ENCODE peak calls at places on chromosomes 13 and 19, in four cellular contexts. D, Q, A and F are unnamed samples.

GRCh38 chr13:51767100-51767499 is 36.9 kb downstream of the DHRS12 start:
- DNase-seq in Q (no peak), D (no peak), A (no peak), F (no peak)

GRCh38 chr13:111470933-111471332 is 150.5 kb downstream of the TEX29 start:
- DNase-seq in Q (no peak), A (no peak), D (no peak), F (no peak)

GRCh38 chr13:47826481-47826880 is 174.6 kb downstream of the SUCLA2 start:
- DNase-seq in Q (no peak), A (no peak), D (peak), F (no peak)

GRCh38 chr13:22693691-22694090 is 487.1 kb upstream of the SGCG start:
- DNase-seq in Q (no peak), D (no peak), A (no peak), F (no peak)

GRCh38 chr19:45881082-45881908 is 4.6 kb downstream of the IRF2BP1 start:
- DNase-seq in A (no peak), D (no peak), Q (peak), F (no peak)

GRCh38 chr13:80036845-80037504 is 304.0 kb downstream of the SPRY2 start:
- DNase-seq in Q (no peak), A (no peak), D (no peak), F (no peak)

GRCh38 chr19:48867119-48867921 is 1.1 kb downstream of the PLEKHA4 start:
- DNase-seq in D (no peak), A (no peak), Q (no peak), F (no peak)

GRCh38 chr19:47699360-47699917 is 13.8 kb upstream of the EHD2 start:
- DNase-seq in Q (peak), D (no peak), A (no peak), F (no peak)

GRCh38 chr19:16998635-16999194 is 27.9 kb downstream of the CPAMD8 start:
- DNase-seq in D (no peak), Q (no peak), A (no peak), F (no peak)

GRCh38 chr13:110340812-110341444 is 33.8 kb downstream of the COL4A2 start:
- DNase-seq in D (peak), A (peak), Q (peak), F (peak)

GRCh38 chr19:55454787-55455243 is 6.6 kb downstream of the ISOC2 start:
- DNase-seq in A (no peak), Q (no peak), D (peak), F (no peak)

GRCh38 chr13:106102776-106103175 is 432.7 kb downstream of the EFNB2 start:
- DNase-seq in Q (no peak), D (no peak), A (no peak), F (no peak)

GRCh38 chr19:13100031-13100588 is 2.5 kb downstream of the LYL1 start:
- DNase-seq in A (no peak), D (peak), Q (no peak), F (no peak)

GRCh38 chr13:73325351-73326214 is 266.8 kb downstream of the KLF5 start:
- DNase-seq in A (no peak), Q (peak), D (peak), F (no peak)

GRCh38 chr19:48659768-48660167 is 13.0 kb downstream of the NTN5 start:
- DNase-seq in A (no peak), Q (no peak), D (peak), F (peak)

GRCh38 chr19:29442910-29443309 is 82.9 kb upstream of the VSTM2B start:
- DNase-seq in Q (no peak), A (no peak), D (no peak), F (no peak)
- H3K4me3 ChIP-seq in Q (no peak), A (no peak), D (no peak), F (no peak)

GRCh38 chr13:37701306-37701705 is 102.7 kb upstream of the POSTN start:
- DNase-seq in D (peak), A (no peak), Q (no peak), F (no peak)

GRCh38 chr13:37695200-37695599 is 96.6 kb upstream of the POSTN start:
- DNase-seq in Q (no peak), A (no peak), D (no peak), F (no peak)

GRCh38 chr13:37701972-37702371 is 103.4 kb upstream of the POSTN start:
- DNase-seq in D (peak), A (no peak), Q (no peak), F (no peak)

GRCh38 chr13:37706041-37706440 is 107.5 kb upstream of the POSTN start:
- DNase-seq in A (no peak), D (no peak), Q (no peak), F (no peak)

DNA sequence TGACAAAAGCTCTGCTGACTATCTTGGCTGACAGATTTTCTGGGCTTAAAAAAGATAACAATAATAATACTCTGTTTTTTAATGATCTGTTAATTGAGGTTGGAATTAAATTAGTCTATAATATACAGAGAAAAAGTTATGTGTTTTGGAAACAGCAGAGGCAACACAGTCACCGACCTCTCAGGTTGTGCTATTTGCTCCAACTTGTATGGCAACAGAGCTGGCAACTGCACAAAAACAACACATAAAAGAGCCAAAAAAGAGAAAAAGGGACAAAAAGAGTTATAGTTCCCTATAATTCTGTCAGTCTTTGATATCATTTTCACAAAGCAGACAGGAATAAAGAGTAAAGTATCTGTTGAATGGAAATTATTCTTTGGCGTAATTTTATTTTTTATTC is 102.3 kb upstream of the POSTN start:
- DNase-seq in Q (no peak), A (no peak), D (peak), F (no peak)
- H3K4me3 ChIP-seq in Q (no peak), A (no peak), D (no peak), F (no peak)

DNA sequence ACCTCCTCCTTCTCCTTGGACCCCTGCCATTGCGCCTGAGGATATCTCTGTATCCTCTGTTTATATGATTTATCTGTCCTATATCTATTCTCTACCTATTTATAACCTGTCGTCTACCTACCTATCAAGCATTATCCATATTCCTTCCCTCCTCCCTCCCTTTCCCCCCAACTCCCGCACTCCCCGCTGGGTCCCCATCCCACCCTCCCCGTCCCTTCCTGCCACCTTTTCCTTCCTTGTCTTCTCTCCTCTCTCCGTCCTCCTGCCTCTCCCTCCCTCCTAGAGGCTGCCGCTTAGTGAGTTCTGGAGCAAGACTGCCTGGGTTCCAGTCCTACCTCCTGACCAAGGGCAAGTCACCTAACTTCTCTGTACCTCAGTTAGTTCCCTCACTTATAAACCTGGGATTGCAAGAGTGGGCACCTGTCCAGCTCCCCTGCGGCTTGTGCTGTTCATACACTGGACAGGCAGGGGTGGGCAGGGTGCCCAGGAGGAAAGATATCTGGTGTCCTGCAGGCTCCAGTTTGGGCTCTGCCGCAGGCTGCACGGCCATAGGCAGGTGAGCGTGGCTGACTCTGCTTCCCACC is 16.1 kb downstream of the TTYH1 start:
- DNase-seq in Q (peak), D (no peak), A (peak), F (peak)
- H3K4me3 ChIP-seq in Q (no peak), D (no peak), A (no peak), F (no peak)

DNA sequence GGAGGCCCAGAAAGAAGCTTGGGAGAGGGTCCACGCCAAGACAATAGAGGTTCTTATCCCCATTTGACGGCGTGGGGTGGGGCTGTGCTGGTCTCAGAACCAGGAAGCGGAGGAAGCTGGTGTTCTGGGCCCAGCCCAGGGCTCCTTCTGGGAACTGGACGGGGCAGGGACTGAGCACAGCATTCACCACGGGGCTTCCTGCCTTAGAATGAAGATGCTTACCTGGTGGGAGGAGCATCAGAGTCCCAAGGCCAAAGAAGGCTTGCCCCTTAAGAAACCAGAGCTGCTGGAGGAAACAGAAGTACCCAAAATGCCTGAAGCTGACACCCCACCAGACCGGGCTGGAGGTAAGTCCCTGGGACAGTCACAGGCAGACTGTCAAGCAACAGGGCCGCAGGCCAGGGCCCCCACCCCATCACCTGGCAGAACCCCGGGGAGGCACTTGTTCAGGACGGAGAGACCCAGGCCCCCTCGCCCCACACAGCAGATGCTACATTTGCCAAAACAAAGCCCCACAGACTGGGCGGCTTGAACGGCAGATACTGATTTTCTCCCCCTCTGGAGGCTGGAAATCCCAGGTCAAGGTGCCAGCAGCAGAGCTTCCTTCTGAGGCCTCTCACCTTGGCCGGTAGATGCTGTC is 17.8 kb upstream of the IGLON5 start:
- DNase-seq in Q (no peak), A (no peak), D (no peak), F (no peak)
- H3K4me3 ChIP-seq in Q (no peak), A (no peak), D (no peak), F (no peak)

DNA sequence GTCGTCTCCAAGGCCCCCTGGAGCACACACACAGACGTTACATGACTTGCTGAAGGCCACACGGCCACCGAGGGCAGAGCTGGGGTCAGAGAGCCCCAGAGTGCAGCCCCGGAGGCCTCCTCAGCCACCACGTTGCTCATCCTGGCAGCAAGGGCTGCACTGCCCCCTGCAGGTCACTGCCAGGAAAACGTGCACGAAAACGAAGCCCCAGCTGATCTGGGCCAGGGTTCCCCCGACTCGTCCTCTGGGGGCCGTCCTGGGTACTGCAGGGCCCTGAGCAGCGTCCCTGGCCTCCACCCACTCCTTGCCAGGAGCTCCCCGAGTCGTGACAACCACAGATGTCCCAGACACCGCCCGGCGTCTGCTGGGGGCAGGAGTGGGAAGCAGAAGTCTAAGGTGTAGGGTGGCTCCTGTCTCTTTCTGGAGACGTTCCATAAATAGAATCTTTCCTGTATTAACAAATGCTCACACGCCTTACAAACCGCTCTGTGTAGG is 3.4 kb downstream of the TPGS1 start:
- DNase-seq in A (peak), Q (peak), D (peak), F (peak)
- H3K4me3 ChIP-seq in A (no peak), Q (no peak), D (no peak), F (no peak)